ENCODE peak calls at places on chromosomes 2 and 18, in four cellular contexts. One of them, this sample, is unnamed.

GRCh38 chr2:136216073-136216472 is 98.1 kb upstream of the CXCR4 start:
- DNase-seq in hippocampal formation: no peak
- DNase-seq in nucleus accumbens: no peak
- DNase-seq in iPS-NIHi11: no peak
- DNase-seq in this sample: no peak

GRCh38 chr18:77016936-77017335 is 115.6 kb downstream of the MBP start:
- DNase-seq in hippocampal formation: peak
- DNase-seq in nucleus accumbens: peak
- DNase-seq in iPS-NIHi11: no peak
- DNase-seq in this sample: peak

GRCh38 chr18:45119888-45120287 is 439.2 kb downstream of the SETBP1 start:
- DNase-seq in hippocampal formation: no peak
- DNase-seq in nucleus accumbens: no peak
- DNase-seq in iPS-NIHi11: no peak
- DNase-seq in this sample: no peak

GRCh38 chr2:179332903-179333302 is 68.3 kb upstream of the SESTD1 start:
- DNase-seq in hippocampal formation: no peak
- DNase-seq in nucleus accumbens: no peak
- DNase-seq in iPS-NIHi11: no peak
- DNase-seq in this sample: no peak

GRCh38 chr2:132446460-132446859 is 29.9 kb downstream of the GPR39 start:
- DNase-seq in hippocampal formation: no peak
- DNase-seq in nucleus accumbens: no peak
- DNase-seq in iPS-NIHi11: no peak
- DNase-seq in this sample: no peak

GRCh38 chr18:76336241-76336640 is 158.8 kb downstream of the ZNF516 start:
- DNase-seq in hippocampal formation: no peak
- DNase-seq in nucleus accumbens: no peak
- DNase-seq in iPS-NIHi11: no peak
- DNase-seq in this sample: no peak

GRCh38 chr2:84175340-84175739 is 283.7 kb downstream of the SUCLG1 start:
- DNase-seq in hippocampal formation: no peak
- DNase-seq in nucleus accumbens: no peak
- DNase-seq in iPS-NIHi11: no peak
- DNase-seq in this sample: no peak

GRCh38 chr2:175168564-175168945 is 552 bp upstream of the ATF2 start:
- DNase-seq in hippocampal formation: no peak
- DNase-seq in nucleus accumbens: no peak
- DNase-seq in iPS-NIHi11: no peak
- DNase-seq in this sample: no peak

GRCh38 chr18:9952633-9953416 is 39.0 kb downstream of the VAPA start:
- DNase-seq in hippocampal formation: no peak
- DNase-seq in nucleus accumbens: no peak
- DNase-seq in iPS-NIHi11: no peak
- DNase-seq in this sample: no peak

GRCh38 chr2:43300781-43301586 is 74.6 kb upstream of the ZFP36L2 start:
- DNase-seq in hippocampal formation: no peak
- DNase-seq in nucleus accumbens: no peak
- DNase-seq in iPS-NIHi11: no peak
- DNase-seq in this sample: no peak

GRCh38 chr2:112728384-112729175 is 7.8 kb downstream of the NT5DC4 start:
- DNase-seq in hippocampal formation: no peak
- DNase-seq in nucleus accumbens: no peak
- DNase-seq in iPS-NIHi11: no peak
- DNase-seq in this sample: no peak

GRCh38 chr2:165794520-165794882 is 454 bp upstream of the GALNT3 start:
- DNase-seq in hippocampal formation: no peak
- DNase-seq in nucleus accumbens: no peak
- DNase-seq in iPS-NIHi11: peak
- DNase-seq in this sample: no peak

GRCh38 chr2:161992526-161992925 is 81.5 kb downstream of the DPP4 start:
- DNase-seq in hippocampal formation: no peak
- DNase-seq in nucleus accumbens: no peak
- DNase-seq in iPS-NIHi11: no peak
- DNase-seq in this sample: no peak

GRCh38 chr2:102209474-102209873 is 22.7 kb downstream of the IL1RL2 start:
- DNase-seq in hippocampal formation: no peak
- DNase-seq in nucleus accumbens: no peak
- DNase-seq in iPS-NIHi11: no peak
- DNase-seq in this sample: no peak

GRCh38 chr18:13175754-13176210 is 42.8 kb upstream of the LDLRAD4 start:
- DNase-seq in hippocampal formation: no peak
- DNase-seq in nucleus accumbens: no peak
- DNase-seq in iPS-NIHi11: no peak
- DNase-seq in this sample: no peak

GRCh38 chr2:219406861-219407230 is 11.3 kb upstream of the DES start:
- DNase-seq in hippocampal formation: no peak
- DNase-seq in nucleus accumbens: no peak
- DNase-seq in iPS-NIHi11: no peak
- DNase-seq in this sample: no peak

This sample was measured in head of caudate nucleus.